ENCODE peak calls at places on chromosomes 1 and 21, in six cellular contexts. M, W, B, O, H and Q are unnamed samples.
A peak's percentile ranks its signal among the peaks of the same experiment; 100 is the strongest.

GRCh38 chr1:19390901-19391595 is 78.9 kb downstream of the SLC66A1 start:
- DNase-seq in M (peak; percentile 91), W (peak; percentile 47), B (no peak), O (peak; percentile 69), H (peak; percentile 84), Q (peak; percentile 19)

GRCh38 chr21:42746593-42747266 is 93.3 kb downstream of the PDE9A start:
- DNase-seq in M (no peak), W (peak; percentile 52), B (no peak), O (no peak), H (no peak), Q (no peak)

GRCh38 chr1:110555807-110556470 is 37.0 kb upstream of the KCNA10 start:
- DNase-seq in M (no peak), W (no peak), B (no peak), O (peak; percentile 40), H (no peak), Q (peak; percentile 4)

GRCh38 chr1:50346621-50347020 is 76.6 kb downstream of the DMRTA2 start:
- DNase-seq in M (no peak), W (no peak), B (no peak), O (no peak), H (no peak), Q (no peak)

GRCh38 chr1:20440785-20441200 is 45.2 kb downstream of the CAMK2N1 start:
- DNase-seq in M (peak; percentile 70), W (no peak), B (peak; percentile 46), O (peak; percentile 37), H (no peak), Q (peak; percentile 61)

GRCh38 chr1:214549604-214550338 is 1.6 kb downstream of the PTPN14 start:
- DNase-seq in M (peak; percentile 75), W (no peak), B (no peak), O (no peak), H (no peak), Q (no peak)

GRCh38 chr1:165439287-165439686 is 5.6 kb downstream of the RXRG start:
- DNase-seq in M (no peak), W (no peak), B (no peak), O (no peak), H (no peak), Q (peak; percentile 61)

GRCh38 chr1:150362721-150363425 is 1.1 kb upstream of the RPRD2 start:
- DNase-seq in M (peak; percentile 43), W (peak; percentile 14), B (no peak), O (no peak), H (no peak), Q (no peak)

GRCh38 chr1:19825298-19825697 is 10.2 kb upstream of the RNF186 start:
- DNase-seq in M (no peak), W (no peak), B (no peak), O (no peak), H (no peak), Q (peak; percentile 13)

GRCh38 chr1:223331929-223332328 is 32.0 kb downstream of the SUSD4 start:
- DNase-seq in M (peak; percentile 85), W (no peak), B (no peak), O (no peak), H (no peak), Q (no peak)

GRCh38 chr1:246394121-246394520 is 113.0 kb downstream of the SMYD3 start:
- DNase-seq in M (no peak), W (no peak), B (no peak), O (no peak), H (no peak), Q (no peak)

GRCh38 chr1:24464378-24464770 is 38.3 kb upstream of the RCAN3 start:
- DNase-seq in M (peak; percentile 76), W (no peak), B (no peak), O (no peak), H (no peak), Q (no peak)

GRCh38 chr1:225794954-225795353 is 15.0 kb upstream of the EPHX1 start:
- DNase-seq in M (no peak), W (no peak), B (no peak), O (no peak), H (no peak), Q (no peak)

GRCh38 chr1:206814716-206815341 is 42.5 kb upstream of the IL10 start:
- DNase-seq in M (peak; percentile 51), W (no peak), B (no peak), O (no peak), H (no peak), Q (no peak)

GRCh38 chr1:206684003-206684402 is 702 bp upstream of the MAPKAPK2 start:
- DNase-seq in M (no peak), W (no peak), B (no peak), O (no peak), H (peak; percentile 46), Q (no peak)

GRCh38 chr21:45838636-45839035 is 142.9 kb upstream of the COL6A1 start:
- DNase-seq in M (peak; percentile 14), W (no peak), B (no peak), O (no peak), H (no peak), Q (no peak)

GRCh38 chr21:45837936-45838335 is 143.6 kb upstream of the COL6A1 start:
- DNase-seq in M (no peak), W (no peak), B (no peak), O (no peak), H (no peak), Q (no peak)

GRCh38 chr21:45836694-45837670 is 144.6 kb upstream of the COL6A1 start:
- DNase-seq in M (no peak), W (no peak), B (no peak), O (no peak), H (no peak), Q (no peak)

GRCh38 chr21:45841033-45841432 is 140.5 kb upstream of the COL6A1 start:
- DNase-seq in M (no peak), W (no peak), B (no peak), O (no peak), H (no peak), Q (no peak)

DNA sequence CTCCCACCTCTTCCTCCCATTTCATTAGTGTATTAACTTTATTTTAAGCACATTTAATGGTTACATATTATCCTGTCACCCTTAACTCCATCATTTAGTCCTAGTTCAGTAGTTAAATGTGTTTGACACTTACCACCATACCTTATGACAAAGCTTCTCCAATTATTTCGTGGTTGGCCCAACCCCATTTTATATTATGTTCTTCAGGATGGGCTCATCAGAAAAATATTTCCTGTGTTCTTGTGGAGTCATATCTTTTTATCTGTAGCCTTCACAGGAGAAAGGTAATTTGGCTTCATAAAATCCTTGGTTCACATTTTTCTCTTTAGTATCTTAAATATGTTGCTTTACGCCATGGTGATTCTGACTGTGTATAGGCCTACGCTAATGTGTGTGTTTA is 142.3 kb upstream of the COL6A1 start:
- DNase-seq in M (peak; percentile 33), W (no peak), B (no peak), O (no peak), H (no peak), Q (no peak)
- H3K27ac ChIP-seq in M (no peak overlapping the region), W (no peak overlapping the region), B (no peak overlapping the region), O (no peak overlapping the region), H (no peak overlapping the region), Q (no peak overlapping the region)

GRCh38 chr1:204464174-204464573 is 30.4 kb downstream of the PIK3C2B start:
- DNase-seq in M (no peak), W (no peak), B (no peak), O (no peak), H (no peak), Q (no peak)

GRCh38 chr1:204466416-204467405 is 27.9 kb downstream of the PIK3C2B start:
- DNase-seq in M (no peak), W (no peak), B (no peak), O (no peak), H (no peak), Q (no peak)

GRCh38 chr1:204463125-204464060 is 31.2 kb downstream of the PIK3C2B start:
- DNase-seq in M (peak; percentile 52), W (no peak), B (no peak), O (no peak), H (no peak), Q (no peak)

GRCh38 chr1:204465469-204466415 is 28.9 kb downstream of the PIK3C2B start:
- DNase-seq in M (no peak), W (no peak), B (no peak), O (no peak), H (no peak), Q (peak; percentile 56)

DNA sequence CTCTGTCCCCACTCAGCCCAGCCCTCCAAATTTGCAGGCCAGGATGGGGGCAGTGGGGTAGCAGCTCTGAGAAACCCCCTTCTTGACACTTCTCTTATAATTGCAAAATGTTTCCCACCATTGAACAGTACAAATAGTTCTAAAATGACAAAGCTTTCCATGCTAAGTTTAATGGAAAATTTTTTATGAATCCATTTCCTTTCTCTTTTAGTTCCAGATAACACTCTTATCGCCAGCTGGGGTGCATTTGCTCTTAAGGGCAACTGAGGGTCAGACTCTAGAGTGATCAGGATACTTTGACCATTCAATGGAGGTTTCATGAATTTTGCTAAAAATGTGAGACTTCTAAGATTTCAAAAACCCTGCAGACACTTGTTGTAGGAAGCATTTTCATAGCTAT is 29.9 kb downstream of the PIK3C2B start:
- DNase-seq in M (no peak), W (no peak), B (no peak), O (no peak), H (no peak), Q (no peak)
- H3K27ac ChIP-seq in M (no peak overlapping the region), W (no peak overlapping the region), B (no peak overlapping the region), O (peak overlapping the region; percentile 37), H (peak overlapping the region; percentile 78), Q (no peak overlapping the region)

GRCh38 chr1:30047576-30047975 is 675.8 kb downstream of the MATN1 start:
- DNase-seq in M (no peak), W (no peak), B (no peak), O (no peak), H (peak; percentile 20), Q (no peak)

GRCh38 chr1:30044745-30045144 is 678.6 kb downstream of the MATN1 start:
- DNase-seq in M (no peak), W (no peak), B (no peak), O (no peak), H (no peak), Q (no peak)

GRCh38 chr1:30043731-30044408 is 679.5 kb downstream of the MATN1 start:
- DNase-seq in M (no peak), W (no peak), B (no peak), O (no peak), H (no peak), Q (no peak)

GRCh38 chr1:30046751-30047150 is 676.6 kb downstream of the MATN1 start:
- DNase-seq in M (no peak), W (no peak), B (no peak), O (no peak), H (peak; percentile 37), Q (no peak)

GRCh38 chr1:30045304-30046090 is 677.9 kb downstream of the MATN1 start:
- DNase-seq in M (no peak), W (no peak), B (no peak), O (no peak), H (peak; percentile 47), Q (no peak)
- H3K27ac ChIP-seq in M (no peak overlapping the region), W (no peak overlapping the region), B (no peak overlapping the region), O (no peak overlapping the region), H (no peak overlapping the region), Q (no peak overlapping the region)

DNA sequence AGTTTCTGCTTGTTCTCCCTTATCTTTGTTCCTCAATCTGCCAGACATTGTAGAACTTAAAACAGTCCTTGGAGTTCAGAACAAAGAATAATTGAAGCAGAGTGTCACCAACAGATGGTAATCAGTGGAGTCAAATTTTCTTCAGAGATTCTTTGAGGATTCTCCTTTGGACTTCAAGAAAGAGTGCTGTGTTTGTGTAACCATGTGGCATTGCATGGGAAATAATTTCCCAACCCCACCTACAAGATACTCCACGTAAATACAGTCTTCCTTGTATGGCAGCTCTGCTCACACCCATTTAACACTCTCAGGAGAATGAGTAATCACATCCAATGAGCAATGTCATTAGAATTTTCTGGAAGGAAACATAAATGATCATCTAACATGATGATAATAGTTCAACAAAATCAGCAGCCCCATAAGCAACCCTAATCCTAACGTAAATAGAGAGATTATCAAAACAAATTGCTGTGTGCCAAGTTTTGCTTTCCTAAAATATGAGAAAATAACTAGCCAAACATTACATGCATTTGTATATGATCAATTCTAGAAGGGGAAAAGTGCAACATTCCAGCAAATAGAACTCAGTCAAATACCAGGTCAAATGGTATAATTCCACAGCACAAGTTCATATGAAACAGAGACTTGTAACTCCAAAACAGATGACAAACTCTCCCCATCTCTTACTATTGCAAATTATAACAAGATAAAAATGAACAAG is 6.9 kb upstream of the DENND1B start:
- DNase-seq in M (peak; percentile 66), W (no peak), B (no peak), O (no peak), H (no peak), Q (no peak)
- H3K27ac ChIP-seq in M (peak overlapping the region; percentile 75), W (no peak overlapping the region), B (no peak overlapping the region), O (no peak overlapping the region), H (peak overlapping the region; percentile 75), Q (no peak overlapping the region)